ENCODE peak calls at places on chromosomes 1 and 21, in six cellular contexts. Q is NCI-H2081 treated with DMSO at 0.1 percent for 48 hours; W is stimulated activated CD8-positive, alpha-beta memory T cell treated with anti-CD3 and anti-CD28 coated beads, Interleukin-4, amount 100 ng/mL, for 48 hours; S is mucosa of descending colon; K is CD4-positive, CD25-positive, alpha-beta regulatory T cell; C is hippocampal formation. I is an unnamed sample.

GRCh38 chr1:220124542-220124941 is 30.6 kb downstream of the IARS2 start:
- DNase-seq in S (no peak), K (no peak), W (no peak), Q (no peak), C (no peak), I (no peak)

GRCh38 chr1:33161061-33161681 is 20.7 kb downstream of the TRIM62 start:
- DNase-seq in W (no peak), Q (peak), K (no peak), C (peak), S (no peak), I (peak)

GRCh38 chr1:53380296-53380695 is 52.4 kb upstream of the LRP8 start:
- DNase-seq in Q (no peak), C (no peak), S (no peak), W (no peak), K (no peak), I (no peak)

GRCh38 chr1:247104965-247105364 is 809 bp upstream of the ZNF669 start:
- DNase-seq in S (no peak), K (no peak), Q (no peak), C (no peak), W (no peak), I (no peak)

GRCh38 chr1:157115851-157116734 is 16.5 kb upstream of the ETV3L start:
- DNase-seq in S (no peak), Q (no peak), K (no peak), C (no peak), W (no peak), I (no peak)

GRCh38 chr21:25176637-25177412 is 430.5 kb downstream of the MRPL39 start:
- DNase-seq in K (no peak), W (no peak), Q (no peak), S (no peak), C (no peak), I (no peak)

GRCh38 chr1:53685272-53686051 is 53.5 kb downstream of the GLIS1 start:
- DNase-seq in S (no peak), W (no peak), C (no peak), Q (no peak), K (no peak), I (no peak)

GRCh38 chr1:87179851-87180519 is 148.7 kb upstream of the LMO4 start:
- DNase-seq in W (no peak), C (no peak), S (no peak), Q (no peak), K (no peak), I (no peak)

GRCh38 chr1:206466840-206467649 is 3.2 kb upstream of the IKBKE start:
- DNase-seq in C (no peak), Q (no peak), K (peak), W (no peak), S (no peak), I (no peak)

I was measured in substantia nigra.